ENCODE peak calls at places on chromosome 4, in six cellular contexts. E is mesenchymal stem cell, A is cardiac muscle cell, P is ovary, K is H1, V is MM.1S. J is an unnamed sample. For H3K4me1 and H3K36me3, the result is how much of the 10 kb centered on the place peaks cover.

GRCh38 chr4:14428125-14428524 is 574.2 kb upstream of the CPEB2 start:
- DNase-seq in E (no peak), A (no peak), P (no peak), K (no peak), V (no peak), J (no peak)

GRCh38 chr4:88017516-88018302 is 10.3 kb downstream of the PKD2 start:
- DNase-seq in E (peak), A (no peak), P (no peak), K (no peak), V (no peak), J (peak)

GRCh38 chr4:55768291-55768690 is 51.3 kb upstream of the EXOC1L start:
- DNase-seq in E (peak), A (no peak), P (no peak), K (peak), V (no peak), J (peak)

GRCh38 chr4:143364063-143364462 is 27.4 kb downstream of the GAB1 start:
- DNase-seq in E (no peak), A (no peak), P (no peak), K (no peak), V (no peak), J (no peak)

GRCh38 chr4:911871-912490 is 20.1 kb downstream of the GAK start:
- DNase-seq in E (no peak), A (no peak), P (peak), K (no peak), V (no peak), J (no peak)

GRCh38 chr4:56698329-56698728 is 17.2 kb upstream of the HOPX start:
- DNase-seq in E (peak), A (peak), P (no peak), K (no peak), V (no peak), J (no peak)

GRCh38 chr4:42574873-42575272 is 82.0 kb downstream of the ATP8A1 start:
- DNase-seq in E (no peak), A (no peak), P (no peak), K (no peak), V (no peak), J (peak)

GRCh38 chr4:48042979-48043461 is 26.4 kb downstream of the NIPAL1 start:
- DNase-seq in E (no peak), A (no peak), P (no peak), K (no peak), V (no peak), J (no peak)

GRCh38 chr4:119135721-119136121 is at the start of gene MYOZ2:
- DNase-seq in E (peak), A (peak), P (no peak), K (no peak), V (no peak), J (peak)

GRCh38 chr4:27010334-27010940 is 149.8 kb downstream of the STIM2 start:
- DNase-seq in E (peak), A (peak), P (peak), K (no peak), V (peak), J (peak)

GRCh38 chr4:118848242-118848641 is 12.3 kb upstream of the SEC24D start:
- DNase-seq in E (no peak), A (no peak), P (no peak), K (no peak), V (no peak), J (no peak)

GRCh38 chr4:111228874-111229273 is 606.0 kb upstream of the PITX2 start:
- DNase-seq in E (peak), A (no peak), P (no peak), K (no peak), V (no peak), J (peak)

GRCh38 chr4:128524311-128524710 is 236.7 kb upstream of the PGRMC2 start:
- DNase-seq in E (peak), A (no peak), P (no peak), K (no peak), V (no peak), J (peak)

GRCh38 chr4:83138979-83139378 is 24.4 kb upstream of the PLAC8 start:
- DNase-seq in E (no peak), A (no peak), P (no peak), K (no peak), V (no peak), J (no peak)

GRCh38 chr4:41178372-41179085 is 35.8 kb downstream of the APBB2 start:
- DNase-seq in E (peak), A (no peak), P (no peak), K (no peak), V (no peak), J (peak)

GRCh38 chr4:100891808-100892207 is 374.0 kb upstream of the EMCN start:
- DNase-seq in E (no peak), A (no peak), P (no peak), K (no peak), V (no peak), J (no peak)

GRCh38 chr4:2981256-2981804 is 18.0 kb downstream of the GRK4 start:
- DNase-seq in E (no peak), A (no peak), P (no peak), K (no peak), V (no peak), J (no peak)

GRCh38 chr4:153087671-153088194 is 116.5 kb upstream of the TRIM2 start:
- DNase-seq in E (no peak), A (no peak), P (no peak), K (no peak), V (no peak), J (no peak)

GRCh38 chr4:53100801-53101581 is 238.9 kb downstream of the RASL11B start:
- DNase-seq in E (peak), A (no peak), P (no peak), K (no peak), V (no peak), J (peak)

GRCh38 chr4:100093091-100093866 is 97.0 kb downstream of the DDIT4L start:
- DNase-seq in E (peak), A (peak), P (peak), K (peak), V (peak), J (peak)

GRCh38 chr4:78638324-78639172 is 87.0 kb downstream of the ANXA3 start:
- DNase-seq in E (no peak), A (no peak), P (no peak), K (no peak), V (peak), J (no peak)

GRCh38 chr4:140515423-140515822 is 8.5 kb upstream of the ELMOD2 start:
- DNase-seq in E (no peak), A (no peak), P (no peak), K (no peak), V (no peak), J (no peak)

GRCh38 chr4:112840061-112840460 is 203.1 kb downstream of the LARP7 start:
- DNase-seq in E (peak), A (no peak), P (no peak), K (no peak), V (no peak), J (peak)

GRCh38 chr4:165606465-165607205 is 227.8 kb downstream of the CPE start:
- DNase-seq in E (no peak), A (no peak), P (no peak), K (no peak), V (no peak), J (no peak)

GRCh38 chr4:122917731-122918130 is 4.7 kb downstream of the NUDT6 start:
- DNase-seq in E (no peak), A (no peak), P (no peak), K (no peak), V (no peak), J (no peak)

GRCh38 chr4:33262809-33263208 is 2542.6 kb downstream of the PCDH7 start:
- DNase-seq in E (peak), A (no peak), P (no peak), K (no peak), V (no peak), J (peak)

GRCh38 chr4:73599182-73599581 is 21.1 kb downstream of the RASSF6 start:
- DNase-seq in E (peak), A (no peak), P (peak), K (no peak), V (peak), J (peak)

GRCh38 chr4:139767168-139767567 is 101.5 kb downstream of the MGST2 start:
- DNase-seq in E (peak), A (no peak), P (no peak), K (no peak), V (no peak), J (peak)

GRCh38 chr4:127995776-127996175 is 30.6 kb downstream of the ABHD18 start:
- DNase-seq in E (peak), A (no peak), P (no peak), K (no peak), V (no peak), J (peak)

DNA sequence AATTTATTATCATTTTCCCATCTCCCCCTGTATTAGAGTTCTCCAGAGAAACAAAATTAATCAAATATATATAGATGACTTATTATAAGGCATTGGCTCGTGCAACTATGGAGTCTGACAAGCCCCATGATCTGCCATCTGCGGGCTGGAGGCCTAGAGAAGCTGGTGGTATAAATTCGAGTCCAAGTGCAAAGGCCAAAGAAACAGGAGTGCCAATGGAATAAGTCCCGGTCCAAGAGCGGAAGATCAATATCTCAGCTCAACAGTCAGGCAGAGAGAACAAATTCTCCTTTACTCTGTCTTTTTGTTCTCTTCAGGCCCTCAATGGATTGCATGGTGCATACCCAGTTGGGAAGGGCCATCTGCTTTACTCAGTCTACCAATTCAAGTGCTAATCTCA is 178.8 kb downstream of the NWD2 start:
- DNase-seq in E (no peak), A (no peak), P (no peak), K (no peak), V (no peak), J (no peak)
- H3K4me1 ChIP-seq in E (under half), A (under half), P (under half), K (under half), V (under half), J (under half)

DNA sequence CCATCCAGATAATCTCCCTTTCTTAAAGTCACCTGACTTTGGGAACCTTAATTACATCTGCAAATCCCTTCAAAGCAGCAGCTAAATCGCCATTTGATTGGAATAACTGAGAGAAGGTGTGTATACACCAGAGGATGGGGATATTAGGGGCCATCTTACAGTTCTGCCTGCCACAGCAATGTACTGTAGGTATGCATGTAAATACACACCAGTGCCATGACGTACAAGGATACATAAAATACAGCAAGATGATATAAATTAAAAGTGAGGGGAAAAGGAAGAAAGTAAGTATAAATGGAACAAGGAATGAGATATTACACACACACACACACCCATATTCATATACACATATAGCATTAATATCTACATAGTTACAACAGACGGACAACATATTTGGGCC is 81.2 kb downstream of the CBR4 start:
- DNase-seq in E (no peak), A (no peak), P (no peak), K (no peak), V (no peak), J (no peak)
- H3K36me3 ChIP-seq in E (under half), A (half or more), P (under half), K (under half), V (under half), J (half or more)

DNA sequence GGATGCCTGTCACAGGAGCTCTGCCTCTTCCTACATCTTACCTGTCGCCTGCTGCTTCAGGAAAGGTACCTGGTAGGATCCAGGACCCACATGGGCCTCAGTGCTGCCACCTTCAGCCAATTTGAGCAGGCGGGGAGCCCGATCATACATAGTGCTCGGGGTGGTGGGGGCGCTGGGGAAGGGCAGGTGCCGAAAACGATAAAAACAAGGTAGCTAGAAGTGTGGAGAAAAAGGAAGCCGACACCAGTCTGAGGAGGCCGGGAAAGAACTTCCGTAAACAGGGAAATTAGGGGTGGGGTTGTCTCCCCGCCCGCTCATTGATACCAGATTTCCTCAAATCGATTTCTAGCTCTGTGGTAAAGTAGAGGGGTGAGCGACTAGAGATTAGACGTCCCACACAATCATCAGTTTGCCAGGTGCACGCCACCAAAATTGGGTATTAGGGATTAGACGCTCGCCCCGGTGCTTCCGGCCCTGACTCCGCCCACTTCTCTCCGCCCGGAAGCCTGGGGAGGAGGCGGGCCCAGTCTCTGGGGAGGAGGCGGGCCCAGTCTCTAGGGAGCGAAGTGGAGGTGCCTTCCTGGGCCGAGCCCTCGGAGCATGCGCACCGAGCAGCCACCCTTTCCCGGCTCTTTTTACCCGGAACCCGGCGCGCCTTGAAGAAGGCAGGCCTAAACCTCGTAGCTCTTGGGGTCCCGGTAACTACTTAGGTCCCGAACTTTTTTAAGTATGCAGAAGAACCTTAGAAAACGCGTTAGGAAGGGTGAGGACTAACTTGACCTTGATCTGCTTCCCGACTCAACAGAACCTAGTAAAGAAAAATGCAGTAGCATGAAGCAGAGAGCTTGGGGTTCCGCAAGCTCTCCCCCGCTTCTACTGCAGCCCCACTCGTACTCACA is at the start of gene STPG2:
- DNase-seq in E (peak), A (peak), P (peak), K (peak), V (peak), J (peak)
- H3K4me3 ChIP-seq in E (peak), A (peak), P (peak), K (peak), V (peak), J (peak)

GRCh38 chr4:6277935-6278800 is 8.5 kb downstream of the WFS1 start:
- DNase-seq in E (no peak), A (no peak), P (no peak), K (no peak), V (no peak), J (no peak)

GRCh38 chr4:6275351-6275750 is 5.7 kb downstream of the WFS1 start:
- DNase-seq in E (no peak), A (no peak), P (no peak), K (no peak), V (no peak), J (no peak)

GRCh38 chr4:6277139-6277802 is 7.6 kb downstream of the WFS1 start:
- DNase-seq in E (no peak), A (no peak), P (peak), K (no peak), V (no peak), J (no peak)

GRCh38 chr4:6273661-6273990 is 4.0 kb downstream of the WFS1 start:
- DNase-seq in E (no peak), A (no peak), P (no peak), K (no peak), V (no peak), J (peak)

DNA sequence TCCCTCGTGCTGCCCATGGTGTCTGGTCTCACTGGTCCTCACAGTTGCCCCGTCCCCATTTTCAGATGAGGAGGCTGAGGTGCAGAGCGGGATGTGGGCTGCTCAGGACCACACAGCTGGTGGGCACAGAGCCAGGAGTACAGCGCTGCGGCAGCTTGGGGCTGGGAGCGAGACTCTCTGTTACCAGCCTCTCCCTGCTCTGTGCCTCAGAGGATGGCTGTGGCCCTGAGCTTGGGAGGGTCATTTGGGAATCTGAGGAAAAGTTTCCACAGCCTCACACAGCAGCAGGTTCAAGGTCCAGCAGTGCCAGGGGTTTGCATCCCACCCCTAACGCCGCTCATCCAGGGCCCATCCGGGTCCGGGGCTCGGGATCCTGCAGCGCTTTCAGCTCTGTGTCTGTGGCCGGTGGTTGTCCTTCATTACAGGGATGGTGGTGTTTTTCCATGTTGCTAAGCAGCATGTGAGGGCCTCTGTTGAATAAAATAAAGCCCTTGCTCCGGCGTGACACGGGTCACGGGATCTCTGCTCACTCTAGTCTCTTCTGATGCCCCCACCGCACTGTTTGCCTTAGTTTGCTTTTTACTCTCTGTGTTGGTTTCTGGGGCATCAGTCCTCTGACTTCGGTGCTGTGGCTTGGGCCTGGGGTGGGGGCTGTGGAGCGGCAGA is 6.4 kb downstream of the WFS1 start:
- DNase-seq in E (no peak), A (no peak), P (peak), K (no peak), V (no peak), J (no peak)
- H3K4me1 ChIP-seq in E (under half), A (under half), P (half or more), K (under half), V (under half), J (under half)

J was measured in adipocyte.